ENCODE peak calls at places on chromosomes 4 and X, in eight cellular contexts. O, Y, T, Z, P, G, K and X are unnamed samples.

GRCh38 chrX:31459361-31459760 is 387.5 kb upstream of the FTHL17 start:
- DNase-seq in O (no peak), Y (no peak), T (no peak), Z (no peak), P (no peak), G (no peak), K (peak), X (no peak)

GRCh38 chrX:49309401-49309981 is 6.0 kb downstream of the GAGE10 start:
- DNase-seq in O (peak), Y (no peak), T (no peak), Z (no peak), P (no peak), G (no peak), K (peak), X (no peak)

GRCh38 chrX:49876750-49877149 is 2.5 kb upstream of the USP27X start:
- DNase-seq in O (peak), Y (no peak), T (peak), Z (peak), P (peak), G (no peak), K (peak), X (no peak)

GRCh38 chrX:46637937-46638336 is 64.4 kb downstream of the CHST7 start:
- DNase-seq in O (peak), Y (peak), T (no peak), Z (no peak), P (no peak), G (no peak), K (no peak), X (no peak)

GRCh38 chrX:155065035-155065734 is 5.8 kb downstream of the CMC4 start:
- DNase-seq in O (peak), Y (no peak), T (no peak), Z (no peak), P (no peak), G (no peak), K (peak), X (no peak)

GRCh38 chr4:78899302-78899701 is 39.9 kb downstream of the PAQR3 start:
- DNase-seq in O (no peak), Y (no peak), T (no peak), Z (no peak), P (no peak), G (no peak), K (no peak), X (no peak)

GRCh38 chr4:101685126-101685525 is 105.4 kb upstream of the BANK1 start:
- DNase-seq in O (no peak), Y (no peak), T (no peak), Z (no peak), P (no peak), G (no peak), K (no peak), X (no peak)

GRCh38 chrX:79400618-79401017 is 33.5 kb upstream of the ITM2A start:
- DNase-seq in O (no peak), Y (no peak), T (no peak), Z (no peak), P (no peak), G (no peak), K (no peak), X (no peak)

GRCh38 chr4:39025552-39026085 is 6.6 kb downstream of the TMEM156 start:
- DNase-seq in O (no peak), Y (no peak), T (no peak), Z (no peak), P (peak), G (no peak), K (peak), X (no peak)

GRCh38 chr4:37977471-37978452 is 17.6 kb downstream of the PTTG2 start:
- DNase-seq in O (peak), Y (no peak), T (peak), Z (peak), P (peak), G (peak), K (peak), X (peak)

GRCh38 chr4:162232349-162232748 is 68.5 kb upstream of the FSTL5 start:
- DNase-seq in O (no peak), Y (no peak), T (no peak), Z (no peak), P (no peak), G (no peak), K (no peak), X (no peak)

GRCh38 chr4:87819281-87819919 is 13.4 kb upstream of the MEPE start:
- DNase-seq in O (peak), Y (no peak), T (no peak), Z (no peak), P (peak), G (no peak), K (peak), X (no peak)

GRCh38 chrX:17656035-17656418 is 81.3 kb upstream of the SCML1 start:
- DNase-seq in O (no peak), Y (no peak), T (no peak), Z (no peak), P (no peak), G (no peak), K (peak), X (no peak)

GRCh38 chr4:160611181-160611580 is 1508.3 kb downstream of the RAPGEF2 start:
- DNase-seq in O (no peak), Y (no peak), T (no peak), Z (no peak), P (no peak), G (no peak), K (no peak), X (no peak)

DNA sequence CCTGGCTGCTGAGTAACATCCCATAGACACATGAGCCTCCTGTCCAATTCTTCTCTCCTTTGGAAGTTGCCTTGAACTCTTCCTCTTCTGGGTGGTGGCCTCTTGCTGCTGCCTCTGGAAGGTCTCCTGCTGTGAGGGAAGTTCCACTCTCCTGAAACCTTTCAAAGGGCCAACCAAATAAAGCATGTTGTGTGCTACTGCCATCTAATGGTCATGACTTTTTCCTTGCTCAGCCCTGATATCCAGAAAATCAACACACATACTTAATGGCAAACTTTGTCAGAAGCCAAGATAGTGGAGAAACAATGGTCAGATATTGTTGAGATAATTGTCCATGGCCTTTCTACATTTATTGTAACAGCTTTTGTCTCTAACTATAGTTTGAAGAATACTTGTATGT is 19.1 kb upstream of the ZXDA start:
- DNase-seq in O (peak), Y (no peak), T (peak), Z (no peak), P (peak), G (no peak), K (peak), X (no peak)
- TF ChIP-seq CTCF in O (peak), Y (peak), T (peak), Z (peak), P (peak), G (peak), K (peak), X (peak)

DNA sequence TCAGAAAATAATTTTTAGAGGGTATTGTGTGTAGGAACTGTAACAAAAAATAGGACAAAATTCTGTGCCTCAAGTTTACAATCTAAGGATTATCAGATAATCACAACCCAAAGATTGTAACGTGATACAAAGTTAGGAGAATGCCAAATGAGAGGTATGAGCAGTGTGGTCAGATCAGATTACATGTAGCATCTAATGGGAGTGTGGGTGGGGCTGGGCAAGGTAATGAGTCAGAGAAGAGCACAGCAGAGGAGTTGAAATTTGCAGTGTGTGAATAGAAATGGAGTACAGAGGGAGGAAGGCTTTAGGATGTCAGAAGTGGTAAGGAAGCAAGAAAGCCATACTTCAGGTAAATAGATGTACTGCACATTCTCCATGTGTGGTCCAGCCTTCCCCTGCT is 103.5 kb upstream of the TEX13A start:
- DNase-seq in O (peak), Y (no peak), T (no peak), Z (no peak), P (no peak), G (no peak), K (peak), X (no peak)
- H3K4me3 ChIP-seq in O (peak), Y (no peak), T (no peak), Z (no peak), P (no peak), G (no peak), K (no peak), X (no peak)

DNA sequence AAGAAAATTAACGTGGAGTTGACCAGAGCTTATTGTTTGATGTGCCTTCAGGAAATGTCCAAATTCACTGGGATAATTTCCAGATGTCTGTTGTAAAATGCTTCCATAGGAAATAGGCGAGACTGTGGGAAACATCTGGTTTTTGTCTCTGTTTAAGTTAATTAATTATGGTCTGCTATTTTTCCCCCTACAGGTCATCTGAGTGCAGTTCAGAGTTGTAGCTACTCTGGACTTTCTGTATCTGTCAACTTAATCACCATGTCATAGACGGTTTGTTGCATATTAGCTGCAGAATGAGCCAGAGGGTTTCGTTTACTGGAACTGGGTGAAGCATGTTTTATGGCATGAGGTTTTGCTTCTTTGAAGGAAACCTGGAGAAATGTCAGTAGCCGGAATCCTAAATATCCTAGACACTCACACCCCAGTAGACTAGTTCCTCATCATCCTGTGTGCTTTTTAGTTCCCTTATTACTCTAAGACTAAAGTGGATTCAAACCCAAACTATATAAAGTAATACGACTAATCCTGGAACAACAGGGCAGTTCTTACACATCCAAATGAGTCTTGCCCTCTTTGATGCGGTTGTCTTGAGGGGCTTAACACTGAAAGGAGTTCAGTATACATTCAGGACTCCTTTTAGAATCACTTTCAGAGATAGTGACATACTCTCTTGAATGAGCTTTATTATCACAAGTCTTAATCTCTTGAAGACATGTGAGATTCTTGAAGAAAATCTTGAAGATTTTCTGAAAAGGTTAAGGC is 62.5 kb downstream of the PPEF1 start:
- DNase-seq in O (no peak), Y (no peak), T (no peak), Z (no peak), P (no peak), G (no peak), K (peak), X (no peak)
- TF ChIP-seq CTCF in O (no peak), Y (peak), T (no peak), Z (no peak), P (no peak), G (no peak), K (no peak), X (no peak)

DNA sequence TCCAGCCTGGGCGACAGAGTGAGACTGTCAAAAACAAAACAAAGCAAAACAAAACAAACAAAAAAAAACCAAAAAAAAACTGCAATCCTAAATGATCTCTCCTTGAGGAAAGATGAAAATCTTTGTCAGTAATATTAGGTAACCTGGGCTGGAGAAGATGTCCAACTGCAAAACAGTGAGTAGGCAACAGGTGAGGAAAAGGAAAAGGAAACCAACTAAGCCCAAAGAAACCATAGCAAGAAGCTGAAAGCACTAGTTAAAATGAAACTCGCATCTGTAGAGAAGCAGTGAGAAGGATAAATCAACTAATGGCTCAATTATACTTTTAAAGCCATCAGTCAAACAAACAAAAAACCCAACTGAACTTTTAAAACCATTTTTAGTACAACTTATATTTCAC is 54.2 kb downstream of the ENOX2 start:
- DNase-seq in O (no peak), Y (no peak), T (no peak), Z (no peak), P (no peak), G (no peak), K (no peak), X (no peak)
- H3K4me3 ChIP-seq in O (no peak), Y (no peak), T (no peak), Z (no peak), P (no peak), G (no peak), K (no peak), X (no peak)

DNA sequence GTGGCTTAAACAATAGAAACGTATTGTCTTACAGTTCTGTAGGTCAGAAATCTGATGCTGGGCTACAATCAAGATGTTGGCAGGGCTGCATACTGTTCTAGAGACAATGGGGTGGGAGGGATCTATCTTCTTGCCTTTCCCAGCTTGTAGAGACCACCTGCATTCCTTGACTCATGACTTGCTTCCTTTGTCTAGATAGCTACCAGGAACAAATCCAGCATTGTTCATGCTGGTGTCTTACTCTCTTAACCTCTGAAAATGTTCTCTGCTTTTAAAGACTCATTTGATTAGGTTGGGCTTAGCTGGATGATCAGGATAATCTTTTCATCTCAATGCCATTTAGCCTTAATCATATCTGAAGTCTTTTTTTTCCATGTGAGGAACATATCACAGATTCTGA is 169.0 kb downstream of the ZNF330 start:
- DNase-seq in O (peak), Y (no peak), T (no peak), Z (no peak), P (no peak), G (no peak), K (peak), X (no peak)
- TF ChIP-seq CTCF in O (no peak), Y (no peak), T (no peak), Z (no peak), P (no peak), G (no peak), K (no peak), X (no peak)

DNA sequence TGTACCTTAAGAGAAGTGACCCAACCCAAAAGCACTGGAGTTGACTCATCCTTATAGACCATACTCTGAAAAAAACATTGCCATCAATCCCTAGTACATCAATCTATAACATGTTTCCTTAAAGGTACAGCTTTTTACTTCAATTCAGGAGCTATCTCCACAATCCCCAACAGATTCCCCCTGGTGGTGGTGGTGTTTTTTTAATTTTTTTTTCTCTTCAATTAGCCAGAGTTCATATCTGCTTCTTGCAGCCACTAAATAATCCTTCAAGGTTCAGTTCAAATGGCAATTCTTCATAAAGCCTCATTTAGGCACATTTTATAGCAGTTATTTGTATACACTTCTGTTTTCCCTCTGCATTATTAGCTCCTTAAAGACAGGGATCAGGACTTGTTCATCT is 60.7 kb upstream of the KDR start:
- DNase-seq in O (no peak), Y (no peak), T (no peak), Z (no peak), P (no peak), G (no peak), K (no peak), X (no peak)
- H3K4me3 ChIP-seq in O (no peak), Y (no peak), T (no peak), Z (no peak), P (no peak), G (no peak), K (no peak), X (no peak)

GRCh38 chr4:82216231-82216630 is 157.6 kb downstream of the HNRNPD start:
- DNase-seq in O (no peak), Y (no peak), T (no peak), Z (no peak), P (no peak), G (no peak), K (no peak), X (no peak)

GRCh38 chr4:82213485-82214162 is 160.2 kb downstream of the HNRNPD start:
- DNase-seq in O (no peak), Y (no peak), T (no peak), Z (no peak), P (no peak), G (no peak), K (no peak), X (no peak)

GRCh38 chr4:82215800-82216199 is 158.0 kb downstream of the HNRNPD start:
- DNase-seq in O (no peak), Y (no peak), T (no peak), Z (no peak), P (no peak), G (no peak), K (no peak), X (no peak)

GRCh38 chr4:82219346-82219745 is 154.4 kb downstream of the HNRNPD start:
- DNase-seq in O (no peak), Y (no peak), T (no peak), Z (no peak), P (no peak), G (no peak), K (no peak), X (no peak)

DNA sequence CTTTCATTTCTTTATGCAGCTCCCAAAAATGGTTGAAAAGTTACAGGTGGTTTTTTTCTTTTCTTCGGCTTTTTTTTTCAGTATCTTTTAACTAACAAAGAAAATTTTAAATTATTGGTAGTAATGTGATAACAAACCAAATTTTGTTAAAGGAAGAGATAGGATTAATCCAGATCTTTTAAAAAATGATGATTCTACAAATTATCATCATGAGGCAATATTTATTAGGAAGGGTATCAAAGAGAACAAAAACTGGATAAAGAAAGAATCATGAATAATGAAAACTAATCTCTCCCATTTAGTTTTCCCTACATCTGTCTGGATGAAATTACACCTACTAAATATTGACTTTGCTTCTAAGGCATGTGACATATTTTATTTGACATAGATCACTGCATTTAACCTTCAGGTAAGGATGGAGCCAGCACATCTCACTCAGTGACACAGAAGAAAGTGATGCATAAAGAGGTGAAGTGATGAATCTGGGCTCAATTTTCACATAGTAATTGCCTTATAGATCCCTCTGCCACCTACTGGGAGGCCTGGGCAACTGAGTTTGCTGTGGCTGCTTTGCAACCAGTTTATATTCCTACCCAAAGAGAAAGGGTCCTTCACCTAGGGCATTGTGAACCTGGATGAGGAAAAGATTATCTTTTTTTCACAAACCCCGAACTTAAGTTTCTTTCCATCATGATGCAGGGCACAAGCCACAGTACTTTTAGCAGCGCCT is 155.6 kb downstream of the HNRNPD start:
- DNase-seq in O (no peak), Y (no peak), T (peak), Z (no peak), P (peak), G (no peak), K (peak), X (no peak)
- TF ChIP-seq CTCF in O (peak), Y (peak), T (peak), Z (no peak), P (no peak), G (no peak), K (peak), X (peak)